ENCODE peak calls at places on chromosome 22, in five cellular contexts. One of them, this sample, is unnamed. For H3K36me3, the result is how much of the 10 kb centered on the place peaks cover.

GRCh38 chr22:50174382-50175190 is 4.1 kb downstream of the PANX2 start:
- DNase-seq in heart left ventricle: no peak
- DNase-seq in Caco-2: no peak
- DNase-seq in SK-N-SH: no peak
- DNase-seq in tibial artery: no peak
- DNase-seq in this sample: no peak

GRCh38 chr22:27892811-27893210 is 26.2 kb downstream of the PITPNB start:
- DNase-seq in heart left ventricle: no peak
- DNase-seq in SK-N-SH: no peak
- DNase-seq in Caco-2: no peak
- DNase-seq in tibial artery: no peak
- DNase-seq in this sample: no peak

GRCh38 chr22:26642465-26643367 is 14.7 kb upstream of the MIAT start:
- DNase-seq in SK-N-SH: no peak
- DNase-seq in tibial artery: no peak
- DNase-seq in Caco-2: no peak
- DNase-seq in heart left ventricle: peak
- DNase-seq in this sample: no peak

GRCh38 chr22:26348810-26349526 is 80.1 kb upstream of the ASPHD2 start:
- DNase-seq in heart left ventricle: no peak
- DNase-seq in tibial artery: no peak
- DNase-seq in Caco-2: no peak
- DNase-seq in SK-N-SH: no peak
- DNase-seq in this sample: no peak

GRCh38 chr22:30416403-30416802 is 9.2 kb upstream of the MTFP1 start:
- DNase-seq in heart left ventricle: no peak
- DNase-seq in tibial artery: no peak
- DNase-seq in Caco-2: no peak
- DNase-seq in SK-N-SH: no peak
- DNase-seq in this sample: no peak

GRCh38 chr22:41910599-41911291 is 4.1 kb downstream of the SHISA8 start:
- DNase-seq in tibial artery: peak
- DNase-seq in heart left ventricle: no peak
- DNase-seq in SK-N-SH: peak
- DNase-seq in Caco-2: no peak
- DNase-seq in this sample: no peak

GRCh38 chr22:40385041-40385782 is 14.8 kb downstream of the SGSM3 start:
- DNase-seq in SK-N-SH: no peak
- DNase-seq in heart left ventricle: no peak
- DNase-seq in Caco-2: no peak
- DNase-seq in tibial artery: no peak
- DNase-seq in this sample: no peak

GRCh38 chr22:32932176-32932575 is 126.0 kb downstream of the SYN3 start:
- DNase-seq in heart left ventricle: no peak
- DNase-seq in tibial artery: no peak
- DNase-seq in SK-N-SH: no peak
- DNase-seq in Caco-2: no peak
- DNase-seq in this sample: no peak

GRCh38 chr22:49332691-49333090 is 495.0 kb downstream of the BRD1 start:
- DNase-seq in SK-N-SH: no peak
- DNase-seq in tibial artery: no peak
- DNase-seq in Caco-2: no peak
- DNase-seq in heart left ventricle: no peak
- DNase-seq in this sample: no peak

GRCh38 chr22:36608987-36609386 is 80.0 kb upstream of the EIF3D start:
- DNase-seq in tibial artery: no peak
- DNase-seq in heart left ventricle: no peak
- DNase-seq in Caco-2: no peak
- DNase-seq in SK-N-SH: no peak
- DNase-seq in this sample: no peak

GRCh38 chr22:26672590-26673468 is 15.4 kb downstream of the MIAT start:
- DNase-seq in Caco-2: peak
- DNase-seq in SK-N-SH: peak
- DNase-seq in heart left ventricle: peak
- DNase-seq in tibial artery: peak
- DNase-seq in this sample: peak

GRCh38 chr22:42962295-42963230 is 52.4 kb downstream of the PACSIN2 start:
- DNase-seq in tibial artery: peak
- DNase-seq in SK-N-SH: no peak
- DNase-seq in heart left ventricle: no peak
- DNase-seq in Caco-2: peak
- DNase-seq in this sample: no peak

GRCh38 chr22:36770946-36771340 is 5.0 kb downstream of the IFT27 start:
- DNase-seq in heart left ventricle: no peak
- DNase-seq in tibial artery: peak
- DNase-seq in SK-N-SH: no peak
- DNase-seq in Caco-2: no peak
- DNase-seq in this sample: no peak

GRCh38 chr22:49015459-49015858 is 812.2 kb downstream of the BRD1 start:
- DNase-seq in heart left ventricle: no peak
- DNase-seq in Caco-2: no peak
- DNase-seq in SK-N-SH: peak
- DNase-seq in tibial artery: peak
- DNase-seq in this sample: no peak

GRCh38 chr22:41561788-41562187 is 978 bp downstream of the CSDC2 start:
- DNase-seq in Caco-2: no peak
- DNase-seq in tibial artery: peak
- DNase-seq in SK-N-SH: no peak
- DNase-seq in heart left ventricle: peak
- DNase-seq in this sample: no peak

GRCh38 chr22:42856179-42856864 is 751 bp downstream of the ARFGAP3 start:
- DNase-seq in tibial artery: peak
- DNase-seq in Caco-2: peak
- DNase-seq in heart left ventricle: peak
- DNase-seq in SK-N-SH: no peak
- DNase-seq in this sample: no peak

GRCh38 chr22:17266261-17266971 is 47.2 kb upstream of the ADA2 start:
- DNase-seq in tibial artery: no peak
- DNase-seq in heart left ventricle: peak
- DNase-seq in SK-N-SH: no peak
- DNase-seq in Caco-2: peak
- DNase-seq in this sample: no peak

GRCh38 chr22:49310354-49310753 is 517.3 kb downstream of the BRD1 start:
- DNase-seq in SK-N-SH: no peak
- DNase-seq in Caco-2: no peak
- DNase-seq in tibial artery: peak
- DNase-seq in heart left ventricle: no peak
- DNase-seq in this sample: no peak

GRCh38 chr22:50001388-50002231 is 11.0 kb downstream of the IL17REL start:
- DNase-seq in heart left ventricle: no peak
- DNase-seq in tibial artery: peak
- DNase-seq in Caco-2: no peak
- DNase-seq in SK-N-SH: no peak
- DNase-seq in this sample: no peak

GRCh38 chr22:27962268-27963191 is 43.5 kb upstream of the PITPNB start:
- DNase-seq in heart left ventricle: peak
- DNase-seq in SK-N-SH: no peak
- DNase-seq in Caco-2: no peak
- DNase-seq in tibial artery: no peak
- DNase-seq in this sample: no peak

GRCh38 chr22:44088976-44089570 is 65.0 kb downstream of the PARVB start:
- DNase-seq in heart left ventricle: peak
- DNase-seq in tibial artery: no peak
- DNase-seq in SK-N-SH: no peak
- DNase-seq in Caco-2: no peak
- DNase-seq in this sample: peak

GRCh38 chr22:43000441-43001175 is 14.3 kb downstream of the PACSIN2 start:
- DNase-seq in heart left ventricle: no peak
- DNase-seq in tibial artery: no peak
- DNase-seq in SK-N-SH: no peak
- DNase-seq in Caco-2: no peak
- DNase-seq in this sample: no peak

GRCh38 chr22:50306753-50307749 is at the start of gene PLXNB2:
- DNase-seq in Caco-2: peak
- DNase-seq in tibial artery: peak
- DNase-seq in SK-N-SH: peak
- DNase-seq in heart left ventricle: peak
- DNase-seq in this sample: no peak

GRCh38 chr22:23091760-23092159 is 21.4 kb downstream of the GNAZ start:
- DNase-seq in SK-N-SH: no peak
- DNase-seq in Caco-2: no peak
- DNase-seq in heart left ventricle: no peak
- DNase-seq in tibial artery: no peak
- DNase-seq in this sample: no peak

GRCh38 chr22:23094260-23094659 is 23.9 kb downstream of the GNAZ start:
- DNase-seq in heart left ventricle: no peak
- DNase-seq in tibial artery: no peak
- DNase-seq in SK-N-SH: peak
- DNase-seq in Caco-2: no peak
- DNase-seq in this sample: no peak

GRCh38 chr22:23092217-23092955 is 22.1 kb downstream of the GNAZ start:
- DNase-seq in Caco-2: no peak
- DNase-seq in tibial artery: no peak
- DNase-seq in heart left ventricle: no peak
- DNase-seq in SK-N-SH: no peak
- DNase-seq in this sample: no peak

GRCh38 chr22:23094695-23095466 is 24.6 kb downstream of the GNAZ start:
- DNase-seq in heart left ventricle: no peak
- DNase-seq in tibial artery: no peak
- DNase-seq in SK-N-SH: peak
- DNase-seq in Caco-2: no peak
- DNase-seq in this sample: no peak

DNA sequence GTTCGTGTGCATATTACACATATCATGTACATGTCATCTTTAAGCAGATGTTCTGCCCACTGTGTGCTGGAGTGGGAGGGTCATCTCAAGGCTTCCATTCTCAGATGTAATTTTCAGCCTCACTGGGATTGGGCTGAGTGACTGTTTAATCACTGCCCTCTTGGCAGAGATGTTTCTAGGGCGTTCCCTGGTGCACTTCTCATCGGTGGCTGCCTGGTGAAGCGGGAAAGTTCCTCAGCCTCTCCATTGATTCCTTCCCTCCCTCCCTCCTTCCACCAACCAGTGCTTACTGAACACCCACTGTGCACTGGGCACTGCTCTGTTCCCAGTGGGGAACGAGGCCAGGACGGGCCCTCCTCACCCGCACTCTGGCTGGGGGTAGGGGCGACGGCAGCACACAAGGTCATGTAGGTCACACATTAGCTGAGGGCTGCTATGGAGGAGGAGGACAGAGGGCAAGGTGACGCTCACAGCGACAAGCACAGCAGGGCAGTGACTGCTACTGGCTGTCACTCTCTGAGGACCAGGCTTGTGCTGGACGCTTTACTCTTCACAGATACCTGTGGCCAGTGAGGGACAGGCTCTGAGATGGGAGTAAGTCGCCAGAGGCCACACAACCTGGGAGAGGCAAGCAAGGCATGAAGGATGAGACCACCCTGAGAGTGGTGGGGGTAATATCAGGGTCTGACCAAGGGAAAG is 22.9 kb downstream of the GNAZ start:
- DNase-seq in Caco-2: no peak
- DNase-seq in heart left ventricle: no peak
- DNase-seq in SK-N-SH: no peak
- DNase-seq in tibial artery: no peak
- DNase-seq in this sample: no peak
- H3K36me3 ChIP-seq in Caco-2: under half
- H3K36me3 ChIP-seq in heart left ventricle: under half
- H3K36me3 ChIP-seq in SK-N-SH: under half
- H3K36me3 ChIP-seq in tibial artery: under half
- H3K36me3 ChIP-seq in this sample: under half

GRCh38 chr22:19639610-19640135 is 74.6 kb upstream of the SEPTIN5 start:
- DNase-seq in heart left ventricle: no peak
- DNase-seq in tibial artery: peak
- DNase-seq in SK-N-SH: peak
- DNase-seq in Caco-2: no peak
- DNase-seq in this sample: no peak

GRCh38 chr22:19640306-19640705 is 74.0 kb upstream of the SEPTIN5 start:
- DNase-seq in Caco-2: no peak
- DNase-seq in tibial artery: peak
- DNase-seq in SK-N-SH: no peak
- DNase-seq in heart left ventricle: no peak
- DNase-seq in this sample: no peak

GRCh38 chr22:19643448-19644313 is 70.6 kb upstream of the SEPTIN5 start:
- DNase-seq in tibial artery: peak
- DNase-seq in Caco-2: no peak
- DNase-seq in heart left ventricle: no peak
- DNase-seq in SK-N-SH: no peak
- DNase-seq in this sample: no peak

GRCh38 chr22:19641983-19642451 is 72.3 kb upstream of the SEPTIN5 start:
- DNase-seq in SK-N-SH: no peak
- DNase-seq in Caco-2: no peak
- DNase-seq in tibial artery: peak
- DNase-seq in heart left ventricle: no peak
- DNase-seq in this sample: no peak

DNA sequence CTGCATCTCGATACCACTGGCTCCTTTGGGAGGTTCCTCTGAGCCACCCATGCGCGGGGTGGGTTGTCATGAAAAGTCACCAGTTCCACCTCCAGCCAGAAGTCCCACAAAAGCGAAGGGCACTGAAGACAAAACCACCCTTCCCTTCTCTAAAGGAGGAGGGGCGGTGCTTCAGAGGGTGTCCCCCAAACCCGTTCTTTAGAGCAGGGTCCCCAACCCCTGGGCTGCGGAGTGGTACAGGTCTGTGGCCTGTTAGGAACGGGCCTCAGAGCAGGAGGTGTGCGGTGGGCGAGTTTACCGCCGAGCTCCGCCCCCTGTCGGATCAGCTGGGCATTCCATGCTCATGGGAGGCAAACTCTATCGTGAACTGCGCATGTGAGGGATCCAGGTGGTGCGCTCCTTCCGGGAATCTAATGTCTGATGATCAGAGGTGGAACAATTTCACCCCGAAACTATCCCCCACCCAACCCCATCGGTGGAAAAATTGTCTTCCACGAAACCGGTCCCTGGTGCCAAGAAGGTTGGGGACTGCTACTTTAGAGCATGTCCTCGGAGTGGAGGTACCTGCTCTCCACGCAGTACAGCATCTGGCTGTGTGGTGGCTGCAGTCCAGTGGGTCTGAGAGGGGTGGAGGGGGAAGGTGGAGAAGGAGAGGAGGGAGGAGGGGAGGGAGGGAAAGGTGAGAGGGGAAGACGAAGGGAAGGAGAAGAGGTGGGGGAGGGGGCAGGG is 72.9 kb upstream of the SEPTIN5 start:
- DNase-seq in heart left ventricle: no peak
- DNase-seq in SK-N-SH: peak
- DNase-seq in tibial artery: peak
- DNase-seq in Caco-2: peak
- DNase-seq in this sample: no peak
- TF ChIP-seq CTCF in heart left ventricle: no peak
- TF ChIP-seq CTCF in SK-N-SH: no peak
- TF ChIP-seq CTCF in tibial artery: no peak
- TF ChIP-seq CTCF in Caco-2: peak
- TF ChIP-seq CTCF in this sample: peak

DNA sequence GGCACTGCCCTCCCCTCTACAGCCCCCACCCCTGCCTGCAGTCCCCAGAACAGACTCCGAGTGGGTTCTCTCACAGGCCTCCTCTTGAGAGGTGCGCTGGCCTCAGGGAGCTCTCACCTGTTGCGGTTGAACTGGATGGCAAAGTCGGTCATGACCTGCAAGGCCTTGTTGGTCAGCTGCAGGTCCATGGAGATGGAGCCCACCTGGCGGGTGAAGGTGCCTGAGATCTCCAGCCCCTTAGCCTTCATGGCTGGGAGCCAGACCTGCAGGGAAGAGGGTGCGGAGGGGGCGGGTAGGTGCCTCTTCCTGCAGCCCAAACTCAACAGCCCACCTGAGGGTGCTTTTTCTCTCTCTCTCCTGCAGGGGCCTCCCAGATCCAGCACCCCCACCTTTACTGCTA is 18.7 kb upstream of the RASL10A start:
- DNase-seq in heart left ventricle: no peak
- DNase-seq in tibial artery: no peak
- DNase-seq in Caco-2: no peak
- DNase-seq in SK-N-SH: no peak
- DNase-seq in this sample: no peak
- H3K36me3 ChIP-seq in heart left ventricle: under half
- H3K36me3 ChIP-seq in tibial artery: under half
- H3K36me3 ChIP-seq in Caco-2: under half
- H3K36me3 ChIP-seq in SK-N-SH: under half
- H3K36me3 ChIP-seq in this sample: under half

GRCh38 chr22:34966980-34967379 is 99.0 kb upstream of the ISX start:
- DNase-seq in tibial artery: no peak
- DNase-seq in heart left ventricle: no peak
- DNase-seq in SK-N-SH: no peak
- DNase-seq in Caco-2: peak
- DNase-seq in this sample: no peak
- TF ChIP-seq CTCF in tibial artery: no peak
- TF ChIP-seq CTCF in heart left ventricle: no peak
- TF ChIP-seq CTCF in SK-N-SH: no peak
- TF ChIP-seq CTCF in Caco-2: no peak
- TF ChIP-seq CTCF in this sample: peak